ENCODE peak calls at places on chromosomes 13 and 19, in seven cellular contexts. One of them, this sample, is unnamed.

GRCh38 chr13:59360108-59360507 is 803.6 kb downstream of the DIAPH3 start:
- DNase-seq in MM.1S: no peak
- DNase-seq in stimulated activated CD8-positive, alpha-beta memory T cell treated with anti-CD3 and anti-CD28 coated beads, Interleukin-7, amount 100 ng/mL, for 1 hour: no peak
- DNase-seq in activated effector memory CD4-positive, alpha-beta T cell treated with anti-CD3 and anti-CD28 coated beads, Interleukin-2, amount 50 U/mL, for 16 hours: no peak
- DNase-seq in HFFc6: no peak
- DNase-seq in iPS-NIHi11: no peak
- DNase-seq in brain microvascular endothelial cell: no peak
- DNase-seq in this sample: no peak

GRCh38 chr19:5580116-5580515 is 12.4 kb upstream of the TINCR start:
- DNase-seq in iPS-NIHi11: no peak
- DNase-seq in MM.1S: no peak
- DNase-seq in brain microvascular endothelial cell: no peak
- DNase-seq in activated effector memory CD4-positive, alpha-beta T cell treated with anti-CD3 and anti-CD28 coated beads, Interleukin-2, amount 50 U/mL, for 16 hours: no peak
- DNase-seq in HFFc6: no peak
- DNase-seq in stimulated activated CD8-positive, alpha-beta memory T cell treated with anti-CD3 and anti-CD28 coated beads, Interleukin-7, amount 100 ng/mL, for 1 hour: no peak
- DNase-seq in this sample: no peak

GRCh38 chr13:61316647-61317046 is 99.0 kb downstream of the PCDH20 start:
- DNase-seq in iPS-NIHi11: peak
- DNase-seq in activated effector memory CD4-positive, alpha-beta T cell treated with anti-CD3 and anti-CD28 coated beads, Interleukin-2, amount 50 U/mL, for 16 hours: no peak
- DNase-seq in stimulated activated CD8-positive, alpha-beta memory T cell treated with anti-CD3 and anti-CD28 coated beads, Interleukin-7, amount 100 ng/mL, for 1 hour: no peak
- DNase-seq in MM.1S: no peak
- DNase-seq in HFFc6: no peak
- DNase-seq in brain microvascular endothelial cell: no peak
- DNase-seq in this sample: no peak

GRCh38 chr13:88063741-88064140 is 392.6 kb downstream of the SLITRK5 start:
- DNase-seq in MM.1S: no peak
- DNase-seq in HFFc6: no peak
- DNase-seq in activated effector memory CD4-positive, alpha-beta T cell treated with anti-CD3 and anti-CD28 coated beads, Interleukin-2, amount 50 U/mL, for 16 hours: no peak
- DNase-seq in brain microvascular endothelial cell: no peak
- DNase-seq in stimulated activated CD8-positive, alpha-beta memory T cell treated with anti-CD3 and anti-CD28 coated beads, Interleukin-7, amount 100 ng/mL, for 1 hour: no peak
- DNase-seq in iPS-NIHi11: no peak
- DNase-seq in this sample: no peak

GRCh38 chr19:8404391-8405151 is 8.5 kb upstream of the MARCHF2 start:
- DNase-seq in activated effector memory CD4-positive, alpha-beta T cell treated with anti-CD3 and anti-CD28 coated beads, Interleukin-2, amount 50 U/mL, for 16 hours: no peak
- DNase-seq in stimulated activated CD8-positive, alpha-beta memory T cell treated with anti-CD3 and anti-CD28 coated beads, Interleukin-7, amount 100 ng/mL, for 1 hour: no peak
- DNase-seq in iPS-NIHi11: no peak
- DNase-seq in brain microvascular endothelial cell: no peak
- DNase-seq in HFFc6: no peak
- DNase-seq in MM.1S: no peak
- DNase-seq in this sample: no peak

GRCh38 chr19:41205995-41206394 is 13.0 kb downstream of the CYP2S1 start:
- DNase-seq in HFFc6: no peak
- DNase-seq in stimulated activated CD8-positive, alpha-beta memory T cell treated with anti-CD3 and anti-CD28 coated beads, Interleukin-7, amount 100 ng/mL, for 1 hour: no peak
- DNase-seq in brain microvascular endothelial cell: no peak
- DNase-seq in MM.1S: no peak
- DNase-seq in activated effector memory CD4-positive, alpha-beta T cell treated with anti-CD3 and anti-CD28 coated beads, Interleukin-2, amount 50 U/mL, for 16 hours: no peak
- DNase-seq in iPS-NIHi11: no peak
- DNase-seq in this sample: no peak

GRCh38 chr19:38704488-38705026 is 39.7 kb downstream of the CAPN12 start:
- DNase-seq in activated effector memory CD4-positive, alpha-beta T cell treated with anti-CD3 and anti-CD28 coated beads, Interleukin-2, amount 50 U/mL, for 16 hours: no peak
- DNase-seq in brain microvascular endothelial cell: no peak
- DNase-seq in iPS-NIHi11: no peak
- DNase-seq in MM.1S: no peak
- DNase-seq in stimulated activated CD8-positive, alpha-beta memory T cell treated with anti-CD3 and anti-CD28 coated beads, Interleukin-7, amount 100 ng/mL, for 1 hour: no peak
- DNase-seq in HFFc6: no peak
- DNase-seq in this sample: no peak

GRCh38 chr13:24663089-24663395 is 17.2 kb upstream of the ATP12A start:
- DNase-seq in brain microvascular endothelial cell: no peak
- DNase-seq in MM.1S: no peak
- DNase-seq in activated effector memory CD4-positive, alpha-beta T cell treated with anti-CD3 and anti-CD28 coated beads, Interleukin-2, amount 50 U/mL, for 16 hours: no peak
- DNase-seq in stimulated activated CD8-positive, alpha-beta memory T cell treated with anti-CD3 and anti-CD28 coated beads, Interleukin-7, amount 100 ng/mL, for 1 hour: no peak
- DNase-seq in HFFc6: no peak
- DNase-seq in iPS-NIHi11: no peak
- DNase-seq in this sample: no peak

GRCh38 chr19:18357442-18358264 is 17.3 kb downstream of the PGPEP1 start:
- DNase-seq in activated effector memory CD4-positive, alpha-beta T cell treated with anti-CD3 and anti-CD28 coated beads, Interleukin-2, amount 50 U/mL, for 16 hours: no peak
- DNase-seq in iPS-NIHi11: no peak
- DNase-seq in brain microvascular endothelial cell: no peak
- DNase-seq in MM.1S: no peak
- DNase-seq in stimulated activated CD8-positive, alpha-beta memory T cell treated with anti-CD3 and anti-CD28 coated beads, Interleukin-7, amount 100 ng/mL, for 1 hour: no peak
- DNase-seq in HFFc6: no peak
- DNase-seq in this sample: no peak

GRCh38 chr19:6465006-6465405 is 935 bp downstream of the CRB3 start:
- DNase-seq in brain microvascular endothelial cell: no peak
- DNase-seq in iPS-NIHi11: no peak
- DNase-seq in activated effector memory CD4-positive, alpha-beta T cell treated with anti-CD3 and anti-CD28 coated beads, Interleukin-2, amount 50 U/mL, for 16 hours: no peak
- DNase-seq in MM.1S: no peak
- DNase-seq in stimulated activated CD8-positive, alpha-beta memory T cell treated with anti-CD3 and anti-CD28 coated beads, Interleukin-7, amount 100 ng/mL, for 1 hour: no peak
- DNase-seq in HFFc6: no peak
- DNase-seq in this sample: no peak

GRCh38 chr13:27868639-27869435 is 51.0 kb upstream of the PDX1 start:
- DNase-seq in activated effector memory CD4-positive, alpha-beta T cell treated with anti-CD3 and anti-CD28 coated beads, Interleukin-2, amount 50 U/mL, for 16 hours: no peak
- DNase-seq in stimulated activated CD8-positive, alpha-beta memory T cell treated with anti-CD3 and anti-CD28 coated beads, Interleukin-7, amount 100 ng/mL, for 1 hour: no peak
- DNase-seq in MM.1S: peak
- DNase-seq in iPS-NIHi11: no peak
- DNase-seq in HFFc6: no peak
- DNase-seq in brain microvascular endothelial cell: peak
- DNase-seq in this sample: no peak

GRCh38 chr19:48935864-48936263 is 2.4 kb downstream of the DHDH start:
- DNase-seq in iPS-NIHi11: no peak
- DNase-seq in activated effector memory CD4-positive, alpha-beta T cell treated with anti-CD3 and anti-CD28 coated beads, Interleukin-2, amount 50 U/mL, for 16 hours: no peak
- DNase-seq in HFFc6: no peak
- DNase-seq in brain microvascular endothelial cell: no peak
- DNase-seq in MM.1S: no peak
- DNase-seq in stimulated activated CD8-positive, alpha-beta memory T cell treated with anti-CD3 and anti-CD28 coated beads, Interleukin-7, amount 100 ng/mL, for 1 hour: no peak
- DNase-seq in this sample: no peak

GRCh38 chr13:104011505-104012270 is 945.5 kb upstream of the SLC10A2 start:
- DNase-seq in stimulated activated CD8-positive, alpha-beta memory T cell treated with anti-CD3 and anti-CD28 coated beads, Interleukin-7, amount 100 ng/mL, for 1 hour: no peak
- DNase-seq in MM.1S: no peak
- DNase-seq in iPS-NIHi11: peak
- DNase-seq in activated effector memory CD4-positive, alpha-beta T cell treated with anti-CD3 and anti-CD28 coated beads, Interleukin-2, amount 50 U/mL, for 16 hours: no peak
- DNase-seq in brain microvascular endothelial cell: no peak
- DNase-seq in HFFc6: no peak
- DNase-seq in this sample: peak

GRCh38 chr13:37495046-37495445 is 103.5 kb downstream of the POSTN start:
- DNase-seq in activated effector memory CD4-positive, alpha-beta T cell treated with anti-CD3 and anti-CD28 coated beads, Interleukin-2, amount 50 U/mL, for 16 hours: no peak
- DNase-seq in brain microvascular endothelial cell: peak
- DNase-seq in stimulated activated CD8-positive, alpha-beta memory T cell treated with anti-CD3 and anti-CD28 coated beads, Interleukin-7, amount 100 ng/mL, for 1 hour: no peak
- DNase-seq in MM.1S: no peak
- DNase-seq in HFFc6: peak
- DNase-seq in iPS-NIHi11: no peak
- DNase-seq in this sample: peak

GRCh38 chr19:46725036-46725820 is 8.3 kb upstream of the PRKD2 start:
- DNase-seq in MM.1S: no peak
- DNase-seq in activated effector memory CD4-positive, alpha-beta T cell treated with anti-CD3 and anti-CD28 coated beads, Interleukin-2, amount 50 U/mL, for 16 hours: no peak
- DNase-seq in brain microvascular endothelial cell: no peak
- DNase-seq in HFFc6: no peak
- DNase-seq in stimulated activated CD8-positive, alpha-beta memory T cell treated with anti-CD3 and anti-CD28 coated beads, Interleukin-7, amount 100 ng/mL, for 1 hour: no peak
- DNase-seq in iPS-NIHi11: no peak
- DNase-seq in this sample: no peak

GRCh38 chr19:38452430-38453366 is 19.2 kb downstream of the RYR1 start:
- DNase-seq in MM.1S: no peak
- DNase-seq in stimulated activated CD8-positive, alpha-beta memory T cell treated with anti-CD3 and anti-CD28 coated beads, Interleukin-7, amount 100 ng/mL, for 1 hour: no peak
- DNase-seq in brain microvascular endothelial cell: no peak
- DNase-seq in iPS-NIHi11: peak
- DNase-seq in activated effector memory CD4-positive, alpha-beta T cell treated with anti-CD3 and anti-CD28 coated beads, Interleukin-2, amount 50 U/mL, for 16 hours: no peak
- DNase-seq in HFFc6: no peak
- DNase-seq in this sample: no peak

GRCh38 chr19:47633516-47633915 is 24.6 kb downstream of the BICRA start:
- DNase-seq in stimulated activated CD8-positive, alpha-beta memory T cell treated with anti-CD3 and anti-CD28 coated beads, Interleukin-7, amount 100 ng/mL, for 1 hour: no peak
- DNase-seq in MM.1S: no peak
- DNase-seq in brain microvascular endothelial cell: no peak
- DNase-seq in activated effector memory CD4-positive, alpha-beta T cell treated with anti-CD3 and anti-CD28 coated beads, Interleukin-2, amount 50 U/mL, for 16 hours: no peak
- DNase-seq in iPS-NIHi11: no peak
- DNase-seq in HFFc6: no peak
- DNase-seq in this sample: no peak

This sample was measured in fibroblast of lung.